ENCODE peak calls at places on chromosomes 6 and 20, in ten cellular contexts. One of them, this sample, is unnamed.
A peak's percentile ranks its signal among the peaks of the same experiment; 100 is the strongest.

GRCh38 chr20:51386586-51386985 is 155.9 kb downstream of the NFATC2 start:
- DNase-seq in progenitor cell of endocrine pancreas: no peak
- DNase-seq in tibial artery: no peak
- DNase-seq in stomach: no peak
- DNase-seq in WERI-Rb-1: no peak
- DNase-seq in GM10248: no peak
- DNase-seq in RWPE1: no peak
- DNase-seq in HFF-Myc: no peak
- DNase-seq in heart left ventricle: no peak
- DNase-seq in tibial nerve: no peak
- DNase-seq in this sample: no peak

GRCh38 chr6:3176562-3177355 is 19.4 kb upstream of the TUBB2A start:
- DNase-seq in tibial artery: peak; percentile 34
- DNase-seq in progenitor cell of endocrine pancreas: no peak
- DNase-seq in stomach: no peak
- DNase-seq in WERI-Rb-1: no peak
- DNase-seq in HFF-Myc: peak; percentile 78
- DNase-seq in GM10248: no peak
- DNase-seq in tibial nerve: peak; percentile 22
- DNase-seq in RWPE1: peak; percentile 88
- DNase-seq in heart left ventricle: no peak
- DNase-seq in this sample: no peak

GRCh38 chr6:10771371-10771894 is 23.8 kb downstream of the TMEM14B start:
- DNase-seq in WERI-Rb-1: peak; percentile 29
- DNase-seq in tibial nerve: no peak
- DNase-seq in heart left ventricle: no peak
- DNase-seq in HFF-Myc: no peak
- DNase-seq in stomach: no peak
- DNase-seq in tibial artery: no peak
- DNase-seq in GM10248: no peak
- DNase-seq in RWPE1: no peak
- DNase-seq in progenitor cell of endocrine pancreas: no peak
- DNase-seq in this sample: no peak

GRCh38 chr6:44531447-44532015 is 144.0 kb downstream of the CDC5L start:
- DNase-seq in HFF-Myc: no peak
- DNase-seq in WERI-Rb-1: no peak
- DNase-seq in stomach: no peak
- DNase-seq in tibial artery: no peak
- DNase-seq in RWPE1: no peak
- DNase-seq in heart left ventricle: no peak
- DNase-seq in progenitor cell of endocrine pancreas: no peak
- DNase-seq in tibial nerve: no peak
- DNase-seq in GM10248: no peak
- DNase-seq in this sample: no peak

GRCh38 chr20:49166534-49167449 is 21.3 kb downstream of the STAU1 start:
- DNase-seq in WERI-Rb-1: no peak
- DNase-seq in progenitor cell of endocrine pancreas: no peak
- DNase-seq in tibial nerve: no peak
- DNase-seq in GM10248: peak; percentile 50
- DNase-seq in heart left ventricle: no peak
- DNase-seq in HFF-Myc: no peak
- DNase-seq in tibial artery: no peak
- DNase-seq in stomach: no peak
- DNase-seq in RWPE1: no peak
- DNase-seq in this sample: no peak

GRCh38 chr6:25991785-25992412 is 29.3 kb downstream of the TRIM38 start:
- DNase-seq in heart left ventricle: peak; percentile 92
- DNase-seq in tibial nerve: peak; percentile 45
- DNase-seq in stomach: peak; percentile 70
- DNase-seq in GM10248: peak; percentile 73
- DNase-seq in RWPE1: peak; percentile 25
- DNase-seq in WERI-Rb-1: peak; percentile 81
- DNase-seq in HFF-Myc: peak; percentile 19
- DNase-seq in tibial artery: peak; percentile 73
- DNase-seq in progenitor cell of endocrine pancreas: peak; percentile 34
- DNase-seq in this sample: no peak

GRCh38 chr20:62776692-62777527 is 19.4 kb upstream of the MRGBP start:
- DNase-seq in stomach: peak; percentile 60
- DNase-seq in progenitor cell of endocrine pancreas: no peak
- DNase-seq in GM10248: peak; percentile 81
- DNase-seq in HFF-Myc: peak; percentile 36
- DNase-seq in heart left ventricle: no peak
- DNase-seq in WERI-Rb-1: peak; percentile 88
- DNase-seq in tibial artery: no peak
- DNase-seq in RWPE1: peak; percentile 94
- DNase-seq in tibial nerve: no peak
- DNase-seq in this sample: no peak

GRCh38 chr20:8104252-8104651 is 27.8 kb upstream of the PLCB1 start:
- DNase-seq in WERI-Rb-1: no peak
- DNase-seq in progenitor cell of endocrine pancreas: no peak
- DNase-seq in tibial artery: no peak
- DNase-seq in heart left ventricle: no peak
- DNase-seq in stomach: no peak
- DNase-seq in tibial nerve: no peak
- DNase-seq in RWPE1: no peak
- DNase-seq in HFF-Myc: no peak
- DNase-seq in GM10248: no peak
- DNase-seq in this sample: no peak

GRCh38 chr6:2792330-2792729 is 27.1 kb downstream of the WRNIP1 start:
- DNase-seq in tibial nerve: no peak
- DNase-seq in stomach: no peak
- DNase-seq in tibial artery: no peak
- DNase-seq in RWPE1: peak; percentile 59
- DNase-seq in HFF-Myc: no peak
- DNase-seq in heart left ventricle: no peak
- DNase-seq in progenitor cell of endocrine pancreas: no peak
- DNase-seq in WERI-Rb-1: no peak
- DNase-seq in GM10248: no peak
- DNase-seq in this sample: no peak

GRCh38 chr6:31083742-31084354 is 28.5 kb downstream of the C6orf15 start:
- DNase-seq in tibial artery: no peak
- DNase-seq in progenitor cell of endocrine pancreas: peak; percentile 20
- DNase-seq in heart left ventricle: peak; percentile 57
- DNase-seq in HFF-Myc: peak; percentile 32
- DNase-seq in GM10248: peak; percentile 56
- DNase-seq in stomach: peak; percentile 40
- DNase-seq in WERI-Rb-1: peak; percentile 90
- DNase-seq in tibial nerve: peak; percentile 24
- DNase-seq in RWPE1: no peak
- DNase-seq in this sample: no peak

GRCh38 chr6:113662049-113662655 is 195.0 kb upstream of the MARCKS start:
- DNase-seq in stomach: no peak
- DNase-seq in GM10248: no peak
- DNase-seq in progenitor cell of endocrine pancreas: no peak
- DNase-seq in tibial artery: no peak
- DNase-seq in RWPE1: no peak
- DNase-seq in tibial nerve: no peak
- DNase-seq in HFF-Myc: no peak
- DNase-seq in WERI-Rb-1: no peak
- DNase-seq in heart left ventricle: no peak
- DNase-seq in this sample: no peak

GRCh38 chr20:61252601-61253263 is 671 bp downstream of the CDH4 start:
- DNase-seq in heart left ventricle: no peak
- DNase-seq in progenitor cell of endocrine pancreas: no peak
- DNase-seq in tibial nerve: no peak
- DNase-seq in HFF-Myc: no peak
- DNase-seq in tibial artery: no peak
- DNase-seq in GM10248: no peak
- DNase-seq in RWPE1: peak; percentile 53
- DNase-seq in stomach: no peak
- DNase-seq in WERI-Rb-1: no peak
- DNase-seq in this sample: no peak

GRCh38 chr20:62815066-62815991 is 1.5 kb upstream of the COL9A3 start:
- DNase-seq in RWPE1: peak; percentile 91
- DNase-seq in tibial artery: no peak
- DNase-seq in progenitor cell of endocrine pancreas: no peak
- DNase-seq in WERI-Rb-1: no peak
- DNase-seq in stomach: no peak
- DNase-seq in tibial nerve: no peak
- DNase-seq in HFF-Myc: no peak
- DNase-seq in heart left ventricle: no peak
- DNase-seq in GM10248: no peak
- DNase-seq in this sample: no peak

GRCh38 chr6:88538130-88538706 is 372.1 kb upstream of the CNR1 start:
- DNase-seq in GM10248: peak; percentile 45
- DNase-seq in stomach: no peak
- DNase-seq in WERI-Rb-1: no peak
- DNase-seq in tibial nerve: no peak
- DNase-seq in RWPE1: peak; percentile 19
- DNase-seq in heart left ventricle: no peak
- DNase-seq in progenitor cell of endocrine pancreas: peak; percentile 42
- DNase-seq in HFF-Myc: no peak
- DNase-seq in tibial artery: no peak
- DNase-seq in this sample: no peak

GRCh38 chr20:49534314-49534713 is 33.6 kb downstream of the PTGIS start:
- DNase-seq in progenitor cell of endocrine pancreas: peak; percentile 52
- DNase-seq in RWPE1: peak; percentile 91
- DNase-seq in WERI-Rb-1: peak; percentile 67
- DNase-seq in HFF-Myc: no peak
- DNase-seq in stomach: peak; percentile 55
- DNase-seq in tibial artery: no peak
- DNase-seq in heart left ventricle: no peak
- DNase-seq in tibial nerve: peak; percentile 80
- DNase-seq in GM10248: peak; percentile 73
- DNase-seq in this sample: no peak

GRCh38 chr6:31945507-31946369 is at the start of gene CFB:
- DNase-seq in HFF-Myc: no peak
- DNase-seq in WERI-Rb-1: no peak
- DNase-seq in tibial nerve: peak; percentile 82
- DNase-seq in RWPE1: peak; percentile 85
- DNase-seq in GM10248: no peak
- DNase-seq in tibial artery: peak; percentile 91
- DNase-seq in stomach: peak; percentile 89
- DNase-seq in heart left ventricle: peak; percentile 78
- DNase-seq in progenitor cell of endocrine pancreas: no peak
- DNase-seq in this sample: no peak

GRCh38 chr20:7758436-7758835 is 181.8 kb downstream of the HAO1 start:
- DNase-seq in GM10248: no peak
- DNase-seq in progenitor cell of endocrine pancreas: no peak
- DNase-seq in heart left ventricle: no peak
- DNase-seq in tibial nerve: no peak
- DNase-seq in stomach: no peak
- DNase-seq in HFF-Myc: no peak
- DNase-seq in tibial artery: no peak
- DNase-seq in WERI-Rb-1: no peak
- DNase-seq in RWPE1: no peak
- DNase-seq in this sample: no peak

GRCh38 chr6:87172292-87172691 is 16.9 kb downstream of the ZNF292 start:
- DNase-seq in HFF-Myc: no peak
- DNase-seq in heart left ventricle: no peak
- DNase-seq in tibial nerve: no peak
- DNase-seq in RWPE1: no peak
- DNase-seq in stomach: no peak
- DNase-seq in WERI-Rb-1: no peak
- DNase-seq in tibial artery: no peak
- DNase-seq in progenitor cell of endocrine pancreas: no peak
- DNase-seq in GM10248: no peak
- DNase-seq in this sample: no peak

GRCh38 chr6:85677243-85677956 is 34.7 kb upstream of the SYNCRIP start:
- DNase-seq in progenitor cell of endocrine pancreas: no peak
- DNase-seq in tibial nerve: no peak
- DNase-seq in tibial artery: no peak
- DNase-seq in RWPE1: no peak
- DNase-seq in heart left ventricle: no peak
- DNase-seq in HFF-Myc: no peak
- DNase-seq in stomach: no peak
- DNase-seq in WERI-Rb-1: no peak
- DNase-seq in GM10248: no peak
- DNase-seq in this sample: no peak
- TF ChIP-seq CTCF in progenitor cell of endocrine pancreas: peak; percentile 15
- TF ChIP-seq CTCF in tibial nerve: no peak
- TF ChIP-seq CTCF in tibial artery: no peak
- TF ChIP-seq CTCF in RWPE1: peak; percentile 31
- TF ChIP-seq CTCF in heart left ventricle: no peak
- TF ChIP-seq CTCF in HFF-Myc: no peak
- TF ChIP-seq CTCF in stomach: no peak
- TF ChIP-seq CTCF in WERI-Rb-1: no peak
- TF ChIP-seq CTCF in GM10248: peak; percentile 11
- TF ChIP-seq CTCF in this sample: peak; percentile 21

DNA sequence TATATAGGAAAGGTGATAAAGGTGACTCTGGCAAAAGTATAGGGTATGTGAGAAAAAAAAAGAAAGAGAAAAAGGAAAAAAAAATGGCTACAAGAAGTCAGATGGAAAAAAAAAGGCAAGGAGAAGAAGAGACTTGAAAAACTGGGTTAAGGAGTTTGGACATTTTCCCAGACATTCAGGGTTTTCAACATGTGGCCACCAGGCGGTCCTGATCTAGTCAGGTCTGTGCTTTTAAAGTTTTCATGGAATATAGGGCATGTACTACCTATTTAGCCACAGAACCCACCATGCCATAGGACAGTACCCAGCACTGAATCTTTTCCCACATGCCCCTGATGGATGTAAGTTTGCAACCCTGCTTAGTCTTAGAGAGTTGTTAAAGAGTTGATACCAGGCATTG is 433.7 kb downstream of the MAFB start:
- DNase-seq in stomach: no peak
- DNase-seq in RWPE1: no peak
- DNase-seq in progenitor cell of endocrine pancreas: no peak
- DNase-seq in tibial nerve: no peak
- DNase-seq in tibial artery: no peak
- DNase-seq in GM10248: no peak
- DNase-seq in heart left ventricle: no peak
- DNase-seq in HFF-Myc: peak; percentile 61
- DNase-seq in WERI-Rb-1: no peak
- DNase-seq in this sample: no peak
- TF ChIP-seq CTCF in stomach: no peak
- TF ChIP-seq CTCF in RWPE1: peak; percentile 14
- TF ChIP-seq CTCF in progenitor cell of endocrine pancreas: peak; percentile 30
- TF ChIP-seq CTCF in tibial nerve: no peak
- TF ChIP-seq CTCF in tibial artery: no peak
- TF ChIP-seq CTCF in GM10248: no peak
- TF ChIP-seq CTCF in heart left ventricle: no peak
- TF ChIP-seq CTCF in HFF-Myc: peak; percentile 27
- TF ChIP-seq CTCF in WERI-Rb-1: no peak
- TF ChIP-seq CTCF in this sample: no peak

GRCh38 chr20:642398-643174 is 10.4 kb downstream of the SRXN1 start:
- DNase-seq in tibial artery: no peak
- DNase-seq in tibial nerve: no peak
- DNase-seq in WERI-Rb-1: peak; percentile 69
- DNase-seq in GM10248: no peak
- DNase-seq in RWPE1: no peak
- DNase-seq in progenitor cell of endocrine pancreas: peak; percentile 37
- DNase-seq in stomach: no peak
- DNase-seq in HFF-Myc: no peak
- DNase-seq in heart left ventricle: peak; percentile 68
- DNase-seq in this sample: peak; percentile 47
- TF ChIP-seq CTCF in tibial artery: no peak
- TF ChIP-seq CTCF in tibial nerve: no peak
- TF ChIP-seq CTCF in WERI-Rb-1: no peak
- TF ChIP-seq CTCF in GM10248: no peak
- TF ChIP-seq CTCF in RWPE1: no peak
- TF ChIP-seq CTCF in progenitor cell of endocrine pancreas: no peak
- TF ChIP-seq CTCF in stomach: no peak
- TF ChIP-seq CTCF in HFF-Myc: no peak
- TF ChIP-seq CTCF in heart left ventricle: no peak
- TF ChIP-seq CTCF in this sample: no peak

DNA sequence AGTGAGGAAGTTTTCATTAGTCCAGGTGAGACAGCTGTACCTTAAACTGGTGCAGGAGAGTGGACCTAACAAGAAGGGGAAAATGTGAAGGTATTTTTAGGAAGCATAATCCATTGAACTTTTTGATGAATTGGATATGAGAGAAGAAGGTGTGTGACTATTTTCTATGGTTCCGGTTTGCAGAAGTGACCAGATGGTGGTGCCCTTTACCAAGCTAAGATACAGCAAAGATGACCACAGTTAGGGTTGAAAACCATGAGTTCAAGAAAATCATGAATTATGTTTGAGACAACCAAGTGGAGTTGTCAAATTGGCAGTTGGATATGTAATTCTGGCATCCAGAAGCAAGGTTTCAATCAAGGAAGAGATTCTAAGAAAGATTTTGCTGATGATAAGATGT is 61.9 kb upstream of the NRSN1 start:
- DNase-seq in tibial nerve: no peak
- DNase-seq in stomach: no peak
- DNase-seq in GM10248: no peak
- DNase-seq in WERI-Rb-1: peak; percentile 56
- DNase-seq in tibial artery: no peak
- DNase-seq in heart left ventricle: no peak
- DNase-seq in progenitor cell of endocrine pancreas: peak; percentile 13
- DNase-seq in HFF-Myc: no peak
- DNase-seq in RWPE1: no peak
- DNase-seq in this sample: no peak
- TF ChIP-seq CTCF in tibial nerve: no peak
- TF ChIP-seq CTCF in stomach: no peak
- TF ChIP-seq CTCF in GM10248: peak; percentile 41
- TF ChIP-seq CTCF in WERI-Rb-1: peak; percentile 80
- TF ChIP-seq CTCF in tibial artery: no peak
- TF ChIP-seq CTCF in heart left ventricle: no peak
- TF ChIP-seq CTCF in progenitor cell of endocrine pancreas: peak; percentile 72
- TF ChIP-seq CTCF in HFF-Myc: no peak
- TF ChIP-seq CTCF in RWPE1: peak; percentile 9
- TF ChIP-seq CTCF in this sample: peak; percentile 74